ENCODE peak calls at places on chromosomes 16 and 17, in five cellular contexts. C is tibial artery, Y is breast epithelium, H is GM20000, T is cardiac muscle cell. K is an unnamed sample.

GRCh38 chr17:73643012-73643845 is 1.0 kb downstream of the SDK2 start:
- DNase-seq in C (no peak), Y (no peak), H (peak; percentile 49), T (peak; percentile 6), K (no peak)

GRCh38 chr16:22098538-22099255 is 6.4 kb downstream of the VWA3A start:
- DNase-seq in C (no peak), Y (no peak), H (peak; percentile 76), T (peak; percentile 58), K (peak; percentile 71)

GRCh38 chr16:49437344-49437743 is 63.7 kb downstream of the C16orf78 start:
- DNase-seq in C (no peak), Y (no peak), H (no peak), T (no peak), K (no peak)

GRCh38 chr16:85704900-85705846 is 16.4 kb upstream of the GINS2 start:
- DNase-seq in C (no peak), Y (no peak), H (no peak), T (no peak), K (no peak)

GRCh38 chr17:59753522-59754467 is 46.3 kb downstream of the VMP1 start:
- DNase-seq in C (no peak), Y (no peak), H (peak; percentile 56), T (peak; percentile 93), K (peak; percentile 72)

GRCh38 chr17:20908373-20909273 is 134.2 kb downstream of the USP22 start:
- DNase-seq in C (peak; percentile 86), Y (peak; percentile 80), H (peak; percentile 91), T (peak; percentile 89), K (peak; percentile 94)

GRCh38 chr16:30357715-30358576 is 2.8 kb upstream of the CD2BP2 start:
- DNase-seq in C (no peak), Y (no peak), H (no peak), T (no peak), K (no peak)

GRCh38 chr17:38341035-38341721 is 2.6 kb downstream of the GPR179 start:
- DNase-seq in C (peak; percentile 34), Y (no peak), H (no peak), T (peak; percentile 34), K (no peak)

GRCh38 chr17:4087911-4088693 is 54.7 kb downstream of the ZZEF1 start:
- DNase-seq in C (no peak), Y (no peak), H (no peak), T (peak; percentile 17), K (no peak)

GRCh38 chr17:43873091-43873490 is 26.1 kb downstream of the CD300LG start:
- DNase-seq in C (no peak), Y (no peak), H (no peak), T (no peak), K (no peak)

GRCh38 chr17:65355246-65355645 is 206.2 kb downstream of the AXIN2 start:
- DNase-seq in C (no peak), Y (no peak), H (no peak), T (no peak), K (no peak)

GRCh38 chr17:41910701-41911391 is 7.9 kb downstream of the ACLY start:
- DNase-seq in C (no peak), Y (no peak), H (no peak), T (peak; percentile 90), K (no peak)

GRCh38 chr16:27314161-27314723 is 468 bp downstream of the IL4R start:
- DNase-seq in C (peak; percentile 69), Y (peak; percentile 66), H (peak; percentile 72), T (peak; percentile 94), K (peak; percentile 59)

GRCh38 chr17:44918006-44918405 is 2.7 kb upstream of the GFAP start:
- DNase-seq in C (no peak), Y (no peak), H (no peak), T (no peak), K (no peak)

GRCh38 chr17:40069751-40070643 is 7.2 kb downstream of the THRA start:
- DNase-seq in C (no peak), Y (no peak), H (peak; percentile 54), T (peak; percentile 44), K (no peak)
- TF ChIP-seq CTCF in C (no peak), Y (no peak), H (no peak), T (peak; percentile 25), K (no peak)

DNA sequence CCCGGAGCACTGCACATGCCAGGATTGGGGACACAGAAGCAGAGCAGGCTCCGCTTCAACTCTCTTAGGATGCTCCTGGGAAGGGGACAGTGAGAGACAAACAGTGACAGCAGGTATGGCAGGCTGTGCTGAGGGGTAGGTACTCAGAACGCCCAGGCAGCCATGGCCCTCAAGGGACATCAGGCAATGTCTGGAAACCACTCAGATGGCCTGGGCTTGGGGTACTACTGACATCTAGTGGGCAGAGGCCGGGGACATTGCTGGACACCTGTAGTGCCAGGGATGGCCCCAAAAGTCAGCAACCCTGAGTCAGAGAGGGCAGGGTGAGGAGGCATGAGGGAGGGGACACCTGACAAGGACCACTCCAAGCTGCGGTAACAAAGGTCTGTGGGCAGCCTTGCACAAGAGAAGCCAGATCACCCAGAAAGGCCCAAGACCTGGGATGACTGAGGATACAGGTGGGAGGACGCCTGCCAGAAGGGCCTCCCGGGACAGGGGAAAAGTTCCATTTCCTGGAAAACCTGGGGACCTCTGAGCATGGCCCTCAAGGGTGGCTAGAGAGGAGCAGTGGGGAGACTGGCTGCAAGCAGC is 21.2 kb downstream of the PEMT start:
- DNase-seq in C (no peak), Y (no peak), H (no peak), T (peak; percentile 34), K (no peak)
- TF ChIP-seq CTCF in C (peak; percentile 40), Y (no peak), H (no peak), T (peak; percentile 46), K (no peak)

DNA sequence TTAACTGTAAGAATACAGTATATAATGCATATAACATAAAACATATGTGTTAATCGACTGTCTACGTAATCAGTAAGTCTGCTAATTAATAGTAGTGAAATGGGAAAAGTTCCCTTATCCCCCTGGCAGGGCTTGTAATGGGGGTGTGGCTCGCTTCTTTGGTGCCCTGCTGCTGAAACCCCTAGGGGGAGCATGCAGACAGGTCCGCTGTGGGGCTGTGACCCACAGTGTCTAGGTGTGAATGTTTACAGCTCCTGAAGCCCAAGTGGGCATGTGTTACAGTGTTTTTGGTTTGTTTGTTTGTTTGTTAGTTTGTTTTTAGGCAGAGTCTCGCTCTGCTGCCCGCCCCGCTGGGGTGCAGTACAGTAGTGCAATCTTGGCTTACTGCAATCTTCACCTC is 495.7 kb downstream of the SHISA9 start:
- DNase-seq in C (no peak), Y (no peak), H (no peak), T (no peak), K (no peak)
- TF ChIP-seq CTCF in C (no peak), Y (no peak), H (no peak), T (no peak), K (no peak)

GRCh38 chr17:51133365-51133764 is 12.7 kb upstream of the SPAG9 start:
- DNase-seq in C (no peak), Y (no peak), H (no peak), T (no peak), K (no peak)
- TF ChIP-seq CTCF in C (no peak), Y (no peak), H (no peak), T (no peak), K (no peak)

DNA sequence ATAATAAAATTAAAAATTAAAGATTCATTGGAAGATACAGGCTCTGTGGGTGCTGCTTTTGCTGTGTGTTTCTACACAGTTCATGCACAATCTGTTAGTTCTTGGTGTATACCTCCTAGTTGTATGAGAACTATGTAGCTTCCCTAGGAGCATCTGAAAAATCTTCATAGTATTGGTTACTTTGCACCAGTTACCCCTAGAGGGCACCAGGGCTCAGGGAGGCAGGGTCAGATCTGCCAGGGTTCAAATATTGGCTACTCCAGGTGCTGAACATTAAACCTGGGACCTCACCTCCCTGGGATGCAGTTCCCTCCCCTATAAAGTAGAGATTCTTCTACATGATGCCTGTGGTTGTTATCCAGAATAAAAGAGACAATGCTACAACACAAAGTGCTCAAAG is 583.0 kb upstream of the CDH11 start:
- DNase-seq in C (no peak), Y (no peak), H (no peak), T (no peak), K (no peak)
- TF ChIP-seq CTCF in C (no peak), Y (no peak), H (no peak), T (peak; percentile 42), K (no peak)

K was measured in GM10248.